ENCODE peak calls at places on chromosome 21, in four cellular contexts. V is activated effector memory CD4-positive, alpha-beta T cell treated with Interleukin-2 at 50 U/mL for 16 hours; T is colonic mucosa; D is stimulated activated CD8-positive, alpha-beta memory T cell treated with anti-CD3 and anti-CD28 coated beads, Interleukin-15, amount 100 ng/mL, for 24 hours. Z is an unnamed sample.

GRCh38 chr21:29184047-29184446 is 53.6 kb downstream of the MAP3K7CL start:
- DNase-seq in V (no peak), T (no peak), D (no peak), Z (no peak)

GRCh38 chr21:34761758-34762330 is 93.0 kb downstream of the CLIC6 start:
- DNase-seq in V (no peak), T (no peak), D (no peak), Z (no peak)

GRCh38 chr21:42219606-42220137 is 732 bp downstream of the ABCG1 start:
- DNase-seq in V (peak), T (no peak), D (no peak), Z (no peak)

GRCh38 chr21:44487831-44488230 is 32.5 kb downstream of the LRRC3 start:
- DNase-seq in V (no peak), T (no peak), D (peak), Z (no peak)

GRCh38 chr21:44414291-44415072 is 40.8 kb upstream of the LRRC3 start:
- DNase-seq in V (no peak), T (no peak), D (no peak), Z (peak)

GRCh38 chr21:38913120-38913975 is 107.6 kb downstream of the ETS2 start:
- DNase-seq in V (no peak), T (peak), D (no peak), Z (peak)

GRCh38 chr21:44814498-44815023 is 3.3 kb downstream of the SUMO3 start:
- DNase-seq in V (no peak), T (no peak), D (no peak), Z (no peak)

GRCh38 chr21:45291613-45292398 is 4.1 kb upstream of the POFUT2 start:
- DNase-seq in V (no peak), T (peak), D (no peak), Z (peak)

GRCh38 chr21:39611547-39612190 is 1.1 kb upstream of the B3GALT5 start:
- DNase-seq in V (no peak), T (no peak), D (no peak), Z (no peak)

GRCh38 chr21:25790122-25790951 is 55.6 kb downstream of the GABPA start:
- DNase-seq in V (no peak), T (peak), D (no peak), Z (no peak)

GRCh38 chr21:14486869-14487268 is 59.2 kb downstream of the SAMSN1 start:
- DNase-seq in V (no peak), T (no peak), D (no peak), Z (no peak)